ENCODE peak calls at places on chromosomes 13 and 19, in eight cellular contexts. One of them, this sample, is unnamed.

GRCh38 chr19:16899566-16900075 is 10.8 kb downstream of the F2RL3 start:
- DNase-seq in mammary epithelial cell: peak
- DNase-seq in activated CD4-positive, alpha-beta T cell treated with anti-CD3 and anti-CD28 coated beads for 4 hours: no peak
- DNase-seq in AG09319: no peak
- DNase-seq in NCI-H1105 treated with DMSO at 0.1 percent for 48 hours: no peak
- DNase-seq in posterior vena cava: no peak
- DNase-seq in retinal pigment epithelial cell: no peak
- DNase-seq in neural progenitor cell: peak
- DNase-seq in this sample: no peak

GRCh38 chr19:9854282-9854846 is 19.2 kb downstream of the PIN1 start:
- DNase-seq in mammary epithelial cell: no peak
- DNase-seq in activated CD4-positive, alpha-beta T cell treated with anti-CD3 and anti-CD28 coated beads for 4 hours: no peak
- DNase-seq in AG09319: no peak
- DNase-seq in NCI-H1105 treated with DMSO at 0.1 percent for 48 hours: no peak
- DNase-seq in posterior vena cava: no peak
- DNase-seq in retinal pigment epithelial cell: no peak
- DNase-seq in neural progenitor cell: no peak
- DNase-seq in this sample: no peak

GRCh38 chr19:18415177-18415867 is 3.9 kb upstream of the SSBP4 start:
- DNase-seq in mammary epithelial cell: no peak
- DNase-seq in activated CD4-positive, alpha-beta T cell treated with anti-CD3 and anti-CD28 coated beads for 4 hours: no peak
- DNase-seq in AG09319: peak
- DNase-seq in NCI-H1105 treated with DMSO at 0.1 percent for 48 hours: no peak
- DNase-seq in posterior vena cava: peak
- DNase-seq in retinal pigment epithelial cell: no peak
- DNase-seq in neural progenitor cell: no peak
- DNase-seq in this sample: peak

GRCh38 chr13:39321578-39321977 is 281.4 kb downstream of the LHFPL6 start:
- DNase-seq in mammary epithelial cell: no peak
- DNase-seq in activated CD4-positive, alpha-beta T cell treated with anti-CD3 and anti-CD28 coated beads for 4 hours: no peak
- DNase-seq in AG09319: peak
- DNase-seq in NCI-H1105 treated with DMSO at 0.1 percent for 48 hours: no peak
- DNase-seq in posterior vena cava: no peak
- DNase-seq in retinal pigment epithelial cell: no peak
- DNase-seq in neural progenitor cell: no peak
- DNase-seq in this sample: no peak

GRCh38 chr13:29991343-29991742 is 140.9 kb upstream of the UBL3 start:
- DNase-seq in mammary epithelial cell: peak
- DNase-seq in activated CD4-positive, alpha-beta T cell treated with anti-CD3 and anti-CD28 coated beads for 4 hours: no peak
- DNase-seq in AG09319: peak
- DNase-seq in NCI-H1105 treated with DMSO at 0.1 percent for 48 hours: no peak
- DNase-seq in posterior vena cava: no peak
- DNase-seq in retinal pigment epithelial cell: no peak
- DNase-seq in neural progenitor cell: no peak
- DNase-seq in this sample: no peak

GRCh38 chr13:89554801-89555200 is 1792.7 kb upstream of the MIR17HG start:
- DNase-seq in mammary epithelial cell: no peak
- DNase-seq in activated CD4-positive, alpha-beta T cell treated with anti-CD3 and anti-CD28 coated beads for 4 hours: no peak
- DNase-seq in AG09319: no peak
- DNase-seq in NCI-H1105 treated with DMSO at 0.1 percent for 48 hours: peak
- DNase-seq in posterior vena cava: no peak
- DNase-seq in retinal pigment epithelial cell: no peak
- DNase-seq in neural progenitor cell: no peak
- DNase-seq in this sample: no peak

GRCh38 chr19:18503337-18503970 is 18.4 kb downstream of the ELL start:
- DNase-seq in mammary epithelial cell: no peak
- DNase-seq in activated CD4-positive, alpha-beta T cell treated with anti-CD3 and anti-CD28 coated beads for 4 hours: no peak
- DNase-seq in AG09319: no peak
- DNase-seq in NCI-H1105 treated with DMSO at 0.1 percent for 48 hours: no peak
- DNase-seq in posterior vena cava: no peak
- DNase-seq in retinal pigment epithelial cell: no peak
- DNase-seq in neural progenitor cell: no peak
- DNase-seq in this sample: no peak

GRCh38 chr19:14843587-14843986 is 5.1 kb downstream of the OR7A10 start:
- DNase-seq in mammary epithelial cell: no peak
- DNase-seq in activated CD4-positive, alpha-beta T cell treated with anti-CD3 and anti-CD28 coated beads for 4 hours: no peak
- DNase-seq in AG09319: no peak
- DNase-seq in NCI-H1105 treated with DMSO at 0.1 percent for 48 hours: no peak
- DNase-seq in posterior vena cava: no peak
- DNase-seq in retinal pigment epithelial cell: no peak
- DNase-seq in neural progenitor cell: no peak
- DNase-seq in this sample: no peak

GRCh38 chr13:42990147-42990990 is 1.7 kb downstream of the EPSTI1 start:
- DNase-seq in mammary epithelial cell: no peak
- DNase-seq in activated CD4-positive, alpha-beta T cell treated with anti-CD3 and anti-CD28 coated beads for 4 hours: no peak
- DNase-seq in AG09319: no peak
- DNase-seq in NCI-H1105 treated with DMSO at 0.1 percent for 48 hours: peak
- DNase-seq in posterior vena cava: no peak
- DNase-seq in retinal pigment epithelial cell: no peak
- DNase-seq in neural progenitor cell: no peak
- DNase-seq in this sample: no peak

GRCh38 chr19:16463991-16464575 is 7.7 kb downstream of the EPS15L1 start:
- DNase-seq in mammary epithelial cell: no peak
- DNase-seq in activated CD4-positive, alpha-beta T cell treated with anti-CD3 and anti-CD28 coated beads for 4 hours: no peak
- DNase-seq in AG09319: no peak
- DNase-seq in NCI-H1105 treated with DMSO at 0.1 percent for 48 hours: no peak
- DNase-seq in posterior vena cava: no peak
- DNase-seq in retinal pigment epithelial cell: no peak
- DNase-seq in neural progenitor cell: no peak
- DNase-seq in this sample: no peak

GRCh38 chr13:46523972-46524737 is 28.8 kb upstream of the LRCH1 start:
- DNase-seq in mammary epithelial cell: no peak
- DNase-seq in activated CD4-positive, alpha-beta T cell treated with anti-CD3 and anti-CD28 coated beads for 4 hours: no peak
- DNase-seq in AG09319: no peak
- DNase-seq in NCI-H1105 treated with DMSO at 0.1 percent for 48 hours: no peak
- DNase-seq in posterior vena cava: no peak
- DNase-seq in retinal pigment epithelial cell: peak
- DNase-seq in neural progenitor cell: no peak
- DNase-seq in this sample: no peak

This sample was measured in upper lobe of right lung.